ENCODE peak calls at places on chromosome 11, in six cellular contexts. N, B, U, H, Y and P are unnamed samples.

GRCh38 chr11:125315088-125315740 is 150.7 kb downstream of the PKNOX2 start:
- DNase-seq in U (no peak), H (peak; percentile 97), B (no peak), Y (peak; percentile 52), N (no peak), P (no peak)

GRCh38 chr11:59025097-59025496 is 61.0 kb upstream of the GLYATL1B start:
- DNase-seq in U (no peak), Y (no peak), B (no peak), N (no peak), H (peak; percentile 53), P (no peak)

GRCh38 chr11:107702109-107702660 is 9.7 kb downstream of the SLN start:
- DNase-seq in Y (no peak), B (no peak), H (no peak), U (no peak), N (no peak), P (no peak)

GRCh38 chr11:23406131-23406819 is 546.0 kb upstream of the CCDC179 start:
- DNase-seq in Y (no peak), H (no peak), B (no peak), N (no peak), U (peak; percentile 20), P (no peak)

GRCh38 chr11:77233011-77233410 is 68.5 kb downstream of the GDPD4 start:
- DNase-seq in U (no peak), H (no peak), N (no peak), B (no peak), Y (no peak), P (no peak)

GRCh38 chr11:10856689-10857603 is 907 bp downstream of the ZBED5 start:
- DNase-seq in H (peak; percentile 6), N (peak; percentile 19), Y (peak; percentile 52), U (peak; percentile 50), B (peak; percentile 34), P (no peak)

GRCh38 chr11:46039990-46040389 is 81.3 kb downstream of the PHF21A start:
- DNase-seq in U (no peak), Y (no peak), H (no peak), B (no peak), N (no peak), P (no peak)

GRCh38 chr11:130159657-130160459 is at the start of gene ST14:
- DNase-seq in B (peak; percentile 24), Y (no peak), H (peak; percentile 76), U (peak; percentile 87), N (peak; percentile 76), P (no peak)

GRCh38 chr11:995058-995751 is 41.3 kb downstream of the MUC6 start:
- DNase-seq in H (no peak), N (no peak), B (no peak), U (no peak), Y (no peak), P (no peak)

GRCh38 chr11:108635106-108635505 is 29.8 kb upstream of the DDX10 start:
- DNase-seq in U (no peak), N (peak; percentile 62), Y (no peak), H (no peak), B (no peak), P (no peak)

GRCh38 chr11:62536301-62536957 is 10.2 kb downstream of the AHNAK start:
- DNase-seq in H (peak; percentile 68), N (no peak), B (no peak), U (no peak), Y (no peak), P (no peak)

GRCh38 chr11:64141081-64141783 is 24.7 kb downstream of the MACROD1 start:
- DNase-seq in N (no peak), Y (no peak), H (no peak), B (no peak), U (no peak), P (no peak)

GRCh38 chr11:75667831-75668507 is 869 bp downstream of the MAP6 start:
- DNase-seq in H (peak; percentile 86), Y (peak; percentile 65), U (peak; percentile 64), N (no peak), B (peak; percentile 50), P (no peak)

GRCh38 chr11:57751676-57752253 is at the start of gene BTBD18:
- DNase-seq in B (no peak), U (no peak), N (peak; percentile 18), H (peak; percentile 23), Y (no peak), P (no peak)

GRCh38 chr11:13262096-13262495 is 15.5 kb upstream of the BMAL1 start:
- DNase-seq in U (no peak), B (no peak), N (no peak), Y (no peak), H (no peak), P (no peak)

GRCh38 chr11:86440305-86440716 is 65.6 kb downstream of the CCDC81 start:
- DNase-seq in N (no peak), Y (peak; percentile 62), H (no peak), B (no peak), U (no peak), P (no peak)

GRCh38 chr11:132064987-132065620 is 694.7 kb downstream of the NTM start:
- DNase-seq in B (no peak), H (no peak), N (no peak), Y (no peak), U (no peak), P (no peak)

GRCh38 chr11:73818838-73819237 is 31.2 kb downstream of the MRPL48 start:
- DNase-seq in H (no peak), Y (no peak), B (no peak), U (no peak), N (no peak), P (no peak)

GRCh38 chr11:36093548-36093947 is 149.7 kb downstream of the LDLRAD3 start:
- DNase-seq in B (no peak), H (no peak), U (no peak), Y (no peak), N (no peak), P (no peak)

GRCh38 chr11:62108017-62108750 is 15.6 kb upstream of the INCENP start:
- DNase-seq in H (peak; percentile 52), U (no peak), N (peak; percentile 44), B (no peak), Y (no peak), P (no peak)

GRCh38 chr11:73147771-73148681 is 5.9 kb upstream of the FCHSD2 start:
- DNase-seq in H (no peak), N (no peak), B (no peak), Y (peak; percentile 48), U (no peak), P (no peak)

GRCh38 chr11:125938418-125938817 is 7.4 kb upstream of the VSIG10L2 start:
- DNase-seq in Y (no peak), N (no peak), H (no peak), U (no peak), B (no peak), P (no peak)

GRCh38 chr11:34029176-34029575 is 22.4 kb upstream of the CAPRIN1 start:
- DNase-seq in Y (no peak), H (no peak), N (no peak), U (no peak), B (no peak), P (no peak)

GRCh38 chr11:74465291-74465708 is 2.0 kb downstream of the KCNE3 start:
- DNase-seq in N (peak; percentile 55), U (no peak), H (no peak), Y (no peak), B (no peak), P (no peak)

GRCh38 chr11:123231263-123231662 is 36.2 kb upstream of the CLMP start:
- DNase-seq in N (no peak), H (no peak), Y (no peak), B (no peak), U (no peak), P (no peak)

GRCh38 chr11:66686100-66686785 is 8.6 kb upstream of the RBM4B start:
- DNase-seq in B (no peak), N (no peak), Y (no peak), U (no peak), H (no peak), P (no peak)

GRCh38 chr11:76577199-76577920 is 93.2 kb downstream of the LRRC32 start:
- DNase-seq in B (no peak), N (peak; percentile 97), Y (no peak), H (peak; percentile 6), U (no peak), P (no peak)

GRCh38 chr11:117411736-117412135 is 84.1 kb downstream of the CEP164 start:
- DNase-seq in B (no peak), Y (no peak), U (no peak), N (no peak), H (no peak), P (no peak)

GRCh38 chr11:12684821-12685220 is 10.6 kb downstream of the TEAD1 start:
- DNase-seq in Y (no peak), N (no peak), H (no peak), B (no peak), U (no peak), P (no peak)

GRCh38 chr11:27506200-27507182 is at the start of gene LIN7C:
- DNase-seq in Y (peak; percentile 96), H (peak; percentile 96), B (peak; percentile 93), U (peak; percentile 96), N (peak; percentile 79), P (peak; percentile 88)